ENCODE peak calls at places on chromosomes 7 and 10, in nine cellular contexts. M, O, L, Q, T, C, V, J and D are unnamed samples. For H3K27me3 and H3K9me3, the result is how much of the 10 kb centered on the place peaks cover.

GRCh38 chr10:44238212-44238611 is 146.7 kb downstream of the CXCL12 start:
- DNase-seq in M (no peak), O (no peak), L (peak), Q (no peak), T (no peak), C (no peak), V (no peak), J (no peak), D (no peak)

GRCh38 chr7:113710310-113711106 is 208.3 kb downstream of the PPP1R3A start:
- DNase-seq in M (peak), O (peak), L (peak), Q (peak), T (peak), C (peak), V (no peak), J (peak), D (peak)

GRCh38 chr7:101410743-101411476 is 48.2 kb downstream of the COL26A1 start:
- DNase-seq in M (peak), O (peak), L (peak), Q (peak), T (peak), C (peak), V (no peak), J (peak), D (no peak)

GRCh38 chr7:64045301-64046040 is at the start of gene ZNF727:
- DNase-seq in M (no peak), O (no peak), L (no peak), Q (peak), T (no peak), C (no peak), V (no peak), J (peak), D (peak)

GRCh38 chr7:100825760-100826545 is 1.4 kb downstream of the EPHB4 start:
- DNase-seq in M (no peak), O (no peak), L (peak), Q (peak), T (no peak), C (peak), V (no peak), J (no peak), D (peak)

GRCh38 chr10:43209064-43209455 is 57.8 kb downstream of the RASGEF1A start:
- DNase-seq in M (no peak), O (no peak), L (no peak), Q (no peak), T (no peak), C (no peak), V (no peak), J (no peak), D (no peak)

GRCh38 chr7:85426487-85426960 is 239.7 kb upstream of the SEMA3D start:
- DNase-seq in M (no peak), O (no peak), L (no peak), Q (no peak), T (no peak), C (no peak), V (no peak), J (no peak), D (no peak)

GRCh38 chr10:5814110-5815107 is 1.2 kb upstream of the GDI2 start:
- DNase-seq in M (no peak), O (peak), L (peak), Q (peak), T (peak), C (no peak), V (no peak), J (no peak), D (no peak)

GRCh38 chr10:2214035-2214434 is 476.7 kb upstream of the ADARB2 start:
- DNase-seq in M (no peak), O (no peak), L (no peak), Q (no peak), T (no peak), C (no peak), V (no peak), J (no peak), D (no peak)

GRCh38 chr7:94590526-94591162 is 65.3 kb downstream of the SGCE start:
- DNase-seq in M (no peak), O (no peak), L (no peak), Q (no peak), T (no peak), C (no peak), V (no peak), J (no peak), D (no peak)

GRCh38 chr10:100327007-100327700 is 2.9 kb downstream of the PKD2L1 start:
- DNase-seq in M (no peak), O (no peak), L (no peak), Q (no peak), T (no peak), C (no peak), V (no peak), J (no peak), D (peak)

GRCh38 chr10:83045731-83046130 is 1093.6 kb upstream of the GHITM start:
- DNase-seq in M (no peak), O (no peak), L (no peak), Q (no peak), T (no peak), C (no peak), V (no peak), J (no peak), D (no peak)

GRCh38 chr7:1595027-1595426 is 25.2 kb upstream of the PSMG3 start:
- DNase-seq in M (no peak), O (no peak), L (no peak), Q (no peak), T (no peak), C (no peak), V (no peak), J (no peak), D (no peak)

GRCh38 chr7:1592299-1592842 is 22.5 kb upstream of the PSMG3 start:
- DNase-seq in M (no peak), O (no peak), L (no peak), Q (no peak), T (no peak), C (no peak), V (no peak), J (no peak), D (no peak)

GRCh38 chr7:1595636-1596035 is 25.8 kb upstream of the PSMG3 start:
- DNase-seq in M (no peak), O (no peak), L (no peak), Q (no peak), T (no peak), C (no peak), V (no peak), J (no peak), D (no peak)

GRCh38 chr7:1593091-1593866 is 23.4 kb upstream of the PSMG3 start:
- DNase-seq in M (no peak), O (no peak), L (peak), Q (no peak), T (no peak), C (no peak), V (no peak), J (no peak), D (peak)

DNA sequence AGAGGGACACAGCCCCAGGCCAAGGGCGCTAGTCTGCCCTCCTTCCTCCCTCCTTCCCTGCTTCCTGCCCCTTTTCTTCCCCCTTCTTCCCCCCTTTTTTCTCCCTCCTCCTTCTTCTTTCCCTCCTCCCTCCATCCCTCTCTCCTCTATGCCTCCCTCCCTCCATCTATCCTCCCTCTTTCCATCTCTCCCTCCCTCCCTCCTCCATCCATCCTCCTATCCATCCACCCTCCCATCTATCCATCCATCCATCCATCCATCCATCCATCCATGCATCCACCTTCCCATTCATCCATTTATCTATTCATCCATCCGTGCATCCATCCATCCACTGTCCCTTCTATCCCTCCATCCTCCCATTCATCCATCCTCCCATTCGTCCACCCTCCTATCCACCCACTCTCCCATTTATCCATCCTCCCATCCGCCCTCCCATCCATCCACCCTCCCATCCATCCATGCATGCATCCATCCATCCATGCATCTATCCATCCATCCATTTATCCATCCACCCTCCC is 24.1 kb upstream of the PSMG3 start:
- DNase-seq in M (no peak), O (no peak), L (no peak), Q (no peak), T (no peak), C (no peak), V (no peak), J (no peak), D (no peak)
- H3K27me3 ChIP-seq in M (under half), O (under half), L (under half), Q (under half), T (under half), C (under half), V (under half), J (under half), D (under half)

GRCh38 chr7:158525648-158526484 is 61.8 kb downstream of the PTPRN2 start:
- DNase-seq in M (no peak), O (no peak), L (peak), Q (no peak), T (no peak), C (no peak), V (no peak), J (no peak), D (no peak)
- H3K9me3 ChIP-seq in M (under half), O (under half), L (under half), Q (under half), T (under half), C (under half), V (under half), J (under half), D (under half)

GRCh38 chr10:11204355-11204879 is 186.7 kb downstream of the CELF2 start:
- DNase-seq in M (no peak), O (no peak), L (no peak), Q (no peak), T (no peak), C (no peak), V (no peak), J (no peak), D (no peak)
- H3K4me3 ChIP-seq in M (no peak), O (no peak), L (no peak), Q (no peak), T (no peak), C (no peak), V (no peak), J (no peak), D (no peak)

GRCh38 chr7:157521061-157521731 is 184.4 kb downstream of the DNAJB6 start:
- DNase-seq in M (no peak), O (no peak), L (no peak), Q (no peak), T (no peak), C (no peak), V (no peak), J (no peak), D (no peak)
- H3K27me3 ChIP-seq in M (under half), O (under half), L (half or more), Q (under half), T (under half), C (under half), V (under half), J (under half), D (under half)

GRCh38 chr7:158251061-158251965 is 336.3 kb downstream of the PTPRN2 start:
- DNase-seq in M (no peak), O (no peak), L (no peak), Q (no peak), T (no peak), C (no peak), V (no peak), J (no peak), D (no peak)
- H3K9me3 ChIP-seq in M (under half), O (under half), L (under half), Q (under half), T (under half), C (under half), V (under half), J (under half), D (under half)

GRCh38 chr10:21526952-21527633 is 1.6 kb upstream of the SKIDA1 start:
- DNase-seq in M (peak), O (no peak), L (peak), Q (peak), T (no peak), C (peak), V (no peak), J (peak), D (peak)

GRCh38 chr10:21529236-21529910 is 3.9 kb upstream of the SKIDA1 start:
- DNase-seq in M (no peak), O (no peak), L (no peak), Q (no peak), T (no peak), C (no peak), V (no peak), J (no peak), D (no peak)

GRCh38 chr10:21527634-21528451 is 2.4 kb upstream of the SKIDA1 start:
- DNase-seq in M (no peak), O (no peak), L (peak), Q (no peak), T (no peak), C (no peak), V (no peak), J (no peak), D (no peak)

GRCh38 chr10:21530168-21530567 is 3.9 kb upstream of the MLLT10 start:
- DNase-seq in M (no peak), O (no peak), L (no peak), Q (no peak), T (no peak), C (no peak), V (no peak), J (no peak), D (no peak)

DNA sequence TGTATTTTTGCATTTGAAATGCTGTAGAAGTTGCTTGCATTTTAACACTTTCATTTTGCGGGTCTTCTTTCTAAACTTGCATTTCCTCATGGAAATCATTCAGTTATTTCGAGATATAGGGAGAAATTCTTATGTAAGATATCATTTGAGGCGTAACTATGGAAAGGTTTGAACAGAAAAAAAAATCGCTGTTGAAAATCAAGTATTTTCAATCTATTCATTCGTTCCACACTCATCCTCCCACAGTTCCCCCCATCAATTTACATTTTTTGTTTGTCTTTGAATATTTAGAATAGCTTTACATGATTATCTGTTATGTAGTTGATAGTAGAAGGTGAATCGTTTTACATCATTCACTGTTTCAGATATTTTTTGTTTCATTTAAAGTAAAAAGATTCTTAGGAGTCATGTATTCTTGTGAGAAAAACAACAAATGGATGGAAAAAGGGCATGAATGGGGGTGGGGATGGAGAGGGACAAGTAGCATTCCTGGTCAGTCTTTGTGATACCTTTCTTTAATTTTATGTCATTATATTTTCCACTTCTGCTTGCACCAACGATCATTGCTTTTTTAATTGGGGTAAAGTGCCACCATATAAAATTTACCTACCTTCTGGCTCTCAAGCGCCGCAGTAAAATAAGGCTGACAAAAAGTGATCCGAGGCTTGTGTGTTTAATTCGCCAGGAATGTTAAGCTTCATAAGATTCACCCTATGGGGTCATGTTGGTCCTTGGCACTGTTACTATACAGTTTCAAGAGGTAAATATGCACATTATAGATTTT is 3.2 kb upstream of the SKIDA1 start:
- DNase-seq in M (no peak), O (no peak), L (peak), Q (no peak), T (no peak), C (no peak), V (no peak), J (no peak), D (no peak)
- H3K4me3 ChIP-seq in M (no peak), O (peak), L (peak), Q (no peak), T (peak), C (peak), V (no peak), J (no peak), D (no peak)

DNA sequence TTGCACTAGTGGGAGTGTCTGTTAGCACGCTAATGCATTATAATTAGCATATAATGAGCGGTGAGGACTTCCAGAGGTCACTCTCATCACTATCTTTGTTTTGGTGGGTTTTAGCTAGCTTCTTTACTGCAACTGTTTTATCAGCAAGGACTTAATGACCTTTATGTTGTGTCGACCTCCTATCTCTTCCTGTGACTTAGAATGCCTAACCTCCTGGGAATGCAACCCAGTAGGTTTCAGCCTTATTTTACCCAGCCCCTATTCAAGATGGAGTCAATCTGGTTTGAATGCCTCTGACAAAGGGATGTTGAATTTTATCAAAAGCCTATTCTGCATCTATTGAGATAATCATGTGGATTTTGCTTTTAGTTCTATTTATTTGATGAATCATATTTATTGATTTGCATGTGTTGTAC is 22.5 kb upstream of the ZNF518A start:
- DNase-seq in M (no peak), O (no peak), L (no peak), Q (no peak), T (no peak), C (no peak), V (no peak), J (no peak), D (no peak)
- H3K27me3 ChIP-seq in M (under half), O (under half), L (under half), Q (under half), T (under half), C (under half), V (under half), J (under half), D (under half)